ENCODE peak calls at places on chromosomes 5 and 9, in eight cellular contexts. One of them, this sample, is unnamed.

GRCh38 chr5:143550985-143551630 is 147.6 kb upstream of the NR3C1 start:
- DNase-seq in ACHN: no peak
- DNase-seq in ELF-1: no peak
- DNase-seq in GM18507: no peak
- DNase-seq in NCI-H1105: no peak
- DNase-seq in CD8-positive, alpha-beta T cell: no peak
- DNase-seq in stimulated activated CD8-positive, alpha-beta memory T cell treated with anti-CD3 and anti-CD28 coated beads, Interleukin-7, amount 100 ng/mL, for 24 hours: no peak
- DNase-seq in stimulated activated CD4-positive, alpha-beta T cell treated with anti-CD3 and anti-CD28 coated beads, Interleukin-4, amount 100 ng/mL, for 4 hours: no peak
- DNase-seq in this sample: no peak

GRCh38 chr9:84239341-84239740 is 101.2 kb downstream of the SLC28A3 start:
- DNase-seq in ELF-1: no peak
- DNase-seq in stimulated activated CD8-positive, alpha-beta memory T cell treated with anti-CD3 and anti-CD28 coated beads, Interleukin-7, amount 100 ng/mL, for 24 hours: no peak
- DNase-seq in GM18507: no peak
- DNase-seq in stimulated activated CD4-positive, alpha-beta T cell treated with anti-CD3 and anti-CD28 coated beads, Interleukin-4, amount 100 ng/mL, for 4 hours: no peak
- DNase-seq in ACHN: no peak
- DNase-seq in CD8-positive, alpha-beta T cell: no peak
- DNase-seq in NCI-H1105: no peak
- DNase-seq in this sample: no peak

GRCh38 chr5:855771-856530 is 5.2 kb upstream of the ZDHHC11 start:
- DNase-seq in NCI-H1105: no peak
- DNase-seq in GM18507: no peak
- DNase-seq in stimulated activated CD8-positive, alpha-beta memory T cell treated with anti-CD3 and anti-CD28 coated beads, Interleukin-7, amount 100 ng/mL, for 24 hours: no peak
- DNase-seq in CD8-positive, alpha-beta T cell: no peak
- DNase-seq in ELF-1: no peak
- DNase-seq in stimulated activated CD4-positive, alpha-beta T cell treated with anti-CD3 and anti-CD28 coated beads, Interleukin-4, amount 100 ng/mL, for 4 hours: no peak
- DNase-seq in ACHN: no peak
- DNase-seq in this sample: no peak

GRCh38 chr5:17184596-17184995 is 32.8 kb upstream of the BASP1 start:
- DNase-seq in ELF-1: no peak
- DNase-seq in NCI-H1105: no peak
- DNase-seq in stimulated activated CD8-positive, alpha-beta memory T cell treated with anti-CD3 and anti-CD28 coated beads, Interleukin-7, amount 100 ng/mL, for 24 hours: no peak
- DNase-seq in ACHN: no peak
- DNase-seq in CD8-positive, alpha-beta T cell: no peak
- DNase-seq in GM18507: no peak
- DNase-seq in stimulated activated CD4-positive, alpha-beta T cell treated with anti-CD3 and anti-CD28 coated beads, Interleukin-4, amount 100 ng/mL, for 4 hours: no peak
- DNase-seq in this sample: no peak

GRCh38 chr9:133340256-133340655 is 4.3 kb upstream of the SURF6 start:
- DNase-seq in NCI-H1105: no peak
- DNase-seq in stimulated activated CD4-positive, alpha-beta T cell treated with anti-CD3 and anti-CD28 coated beads, Interleukin-4, amount 100 ng/mL, for 4 hours: no peak
- DNase-seq in stimulated activated CD8-positive, alpha-beta memory T cell treated with anti-CD3 and anti-CD28 coated beads, Interleukin-7, amount 100 ng/mL, for 24 hours: no peak
- DNase-seq in GM18507: no peak
- DNase-seq in ACHN: no peak
- DNase-seq in CD8-positive, alpha-beta T cell: no peak
- DNase-seq in ELF-1: no peak
- DNase-seq in this sample: no peak

GRCh38 chr9:86557063-86557766 is 203.0 kb upstream of the TUT7 start:
- DNase-seq in ACHN: no peak
- DNase-seq in stimulated activated CD8-positive, alpha-beta memory T cell treated with anti-CD3 and anti-CD28 coated beads, Interleukin-7, amount 100 ng/mL, for 24 hours: no peak
- DNase-seq in stimulated activated CD4-positive, alpha-beta T cell treated with anti-CD3 and anti-CD28 coated beads, Interleukin-4, amount 100 ng/mL, for 4 hours: no peak
- DNase-seq in CD8-positive, alpha-beta T cell: no peak
- DNase-seq in GM18507: no peak
- DNase-seq in ELF-1: peak
- DNase-seq in NCI-H1105: no peak
- DNase-seq in this sample: no peak

GRCh38 chr9:536597-537511 is 304.6 kb upstream of the DMRT1 start:
- DNase-seq in stimulated activated CD4-positive, alpha-beta T cell treated with anti-CD3 and anti-CD28 coated beads, Interleukin-4, amount 100 ng/mL, for 4 hours: no peak
- DNase-seq in NCI-H1105: peak
- DNase-seq in GM18507: no peak
- DNase-seq in ACHN: no peak
- DNase-seq in stimulated activated CD8-positive, alpha-beta memory T cell treated with anti-CD3 and anti-CD28 coated beads, Interleukin-7, amount 100 ng/mL, for 24 hours: no peak
- DNase-seq in ELF-1: no peak
- DNase-seq in CD8-positive, alpha-beta T cell: no peak
- DNase-seq in this sample: no peak

GRCh38 chr9:130201399-130201873 is 29.2 kb downstream of the NCS1 start:
- DNase-seq in stimulated activated CD4-positive, alpha-beta T cell treated with anti-CD3 and anti-CD28 coated beads, Interleukin-4, amount 100 ng/mL, for 4 hours: no peak
- DNase-seq in stimulated activated CD8-positive, alpha-beta memory T cell treated with anti-CD3 and anti-CD28 coated beads, Interleukin-7, amount 100 ng/mL, for 24 hours: no peak
- DNase-seq in CD8-positive, alpha-beta T cell: no peak
- DNase-seq in ELF-1: no peak
- DNase-seq in ACHN: no peak
- DNase-seq in GM18507: no peak
- DNase-seq in NCI-H1105: no peak
- DNase-seq in this sample: no peak

GRCh38 chr9:113715086-113715485 is 161.0 kb upstream of the ZNF618 start:
- DNase-seq in ELF-1: no peak
- DNase-seq in stimulated activated CD8-positive, alpha-beta memory T cell treated with anti-CD3 and anti-CD28 coated beads, Interleukin-7, amount 100 ng/mL, for 24 hours: no peak
- DNase-seq in CD8-positive, alpha-beta T cell: no peak
- DNase-seq in stimulated activated CD4-positive, alpha-beta T cell treated with anti-CD3 and anti-CD28 coated beads, Interleukin-4, amount 100 ng/mL, for 4 hours: no peak
- DNase-seq in ACHN: peak
- DNase-seq in NCI-H1105: no peak
- DNase-seq in GM18507: no peak
- DNase-seq in this sample: no peak

GRCh38 chr5:90962481-90962880 is 403.9 kb downstream of the ADGRV1 start:
- DNase-seq in stimulated activated CD8-positive, alpha-beta memory T cell treated with anti-CD3 and anti-CD28 coated beads, Interleukin-7, amount 100 ng/mL, for 24 hours: no peak
- DNase-seq in CD8-positive, alpha-beta T cell: no peak
- DNase-seq in NCI-H1105: no peak
- DNase-seq in ELF-1: no peak
- DNase-seq in stimulated activated CD4-positive, alpha-beta T cell treated with anti-CD3 and anti-CD28 coated beads, Interleukin-4, amount 100 ng/mL, for 4 hours: no peak
- DNase-seq in GM18507: no peak
- DNase-seq in ACHN: no peak
- DNase-seq in this sample: no peak

GRCh38 chr9:107137495-107138202 is 145.4 kb upstream of the RAD23B start:
- DNase-seq in stimulated activated CD4-positive, alpha-beta T cell treated with anti-CD3 and anti-CD28 coated beads, Interleukin-4, amount 100 ng/mL, for 4 hours: no peak
- DNase-seq in NCI-H1105: no peak
- DNase-seq in ACHN: peak
- DNase-seq in GM18507: peak
- DNase-seq in CD8-positive, alpha-beta T cell: no peak
- DNase-seq in ELF-1: peak
- DNase-seq in stimulated activated CD8-positive, alpha-beta memory T cell treated with anti-CD3 and anti-CD28 coated beads, Interleukin-7, amount 100 ng/mL, for 24 hours: no peak
- DNase-seq in this sample: peak

GRCh38 chr5:139725073-139725830 is 70.4 kb upstream of the PSD2 start:
- DNase-seq in NCI-H1105: no peak
- DNase-seq in ACHN: peak
- DNase-seq in stimulated activated CD4-positive, alpha-beta T cell treated with anti-CD3 and anti-CD28 coated beads, Interleukin-4, amount 100 ng/mL, for 4 hours: no peak
- DNase-seq in ELF-1: no peak
- DNase-seq in GM18507: no peak
- DNase-seq in stimulated activated CD8-positive, alpha-beta memory T cell treated with anti-CD3 and anti-CD28 coated beads, Interleukin-7, amount 100 ng/mL, for 24 hours: no peak
- DNase-seq in CD8-positive, alpha-beta T cell: no peak
- DNase-seq in this sample: no peak

GRCh38 chr5:154444559-154445421 is 1.0 kb upstream of the SAP30L start:
- DNase-seq in stimulated activated CD8-positive, alpha-beta memory T cell treated with anti-CD3 and anti-CD28 coated beads, Interleukin-7, amount 100 ng/mL, for 24 hours: no peak
- DNase-seq in CD8-positive, alpha-beta T cell: no peak
- DNase-seq in stimulated activated CD4-positive, alpha-beta T cell treated with anti-CD3 and anti-CD28 coated beads, Interleukin-4, amount 100 ng/mL, for 4 hours: no peak
- DNase-seq in NCI-H1105: no peak
- DNase-seq in ACHN: peak
- DNase-seq in ELF-1: peak
- DNase-seq in GM18507: no peak
- DNase-seq in this sample: peak